ENCODE peak calls at places on chromosomes 7 and 10, in ten cellular contexts. N is CD4-positive, alpha-beta T cell; C is tibial artery; G is endothelial cell; E is BJ; D is nephron progenitor cell; R is mucosa of descending colon; Q is GM23338; M is kidney; J is AG10803. H is an unnamed sample.

GRCh38 chr10:120477723-120478270 is 20.8 kb downstream of the PLPP4 start:
- DNase-seq in E (no peak), N (no peak), J (peak), R (no peak), M (no peak), G (no peak), Q (no peak), D (no peak), C (no peak), H (no peak)

GRCh38 chr7:157671358-157672255 is 334.8 kb downstream of the DNAJB6 start:
- DNase-seq in D (no peak), C (no peak), M (no peak), N (no peak), J (no peak), R (no peak), Q (no peak), E (no peak), G (no peak), H (no peak)

GRCh38 chr7:94397721-94398120 is 3.0 kb downstream of the COL1A2 start:
- DNase-seq in G (no peak), N (no peak), M (no peak), C (no peak), D (no peak), E (no peak), J (peak), Q (no peak), R (no peak), H (no peak)

GRCh38 chr10:73253226-73253557 is 748 bp upstream of the MRPS16 start:
- DNase-seq in R (peak), Q (peak), G (no peak), D (no peak), C (no peak), J (no peak), N (no peak), M (no peak), E (no peak), H (peak)

GRCh38 chr10:22244001-22244400 is 26.2 kb upstream of the EBLN1 start:
- DNase-seq in Q (peak), N (no peak), M (no peak), J (no peak), G (no peak), E (no peak), D (no peak), R (peak), C (no peak), H (no peak)

GRCh38 chr7:36301914-36302771 is 87.5 kb upstream of the ANLN start:
- DNase-seq in J (no peak), C (no peak), N (no peak), Q (no peak), M (peak), D (no peak), E (no peak), G (no peak), R (no peak), H (no peak)

GRCh38 chr10:128047337-128047736 is 78.9 kb downstream of the MKI67 start:
- DNase-seq in D (peak), J (no peak), M (peak), G (peak), N (peak), R (peak), Q (peak), E (no peak), C (peak), H (peak)

GRCh38 chr10:110165867-110166266 is 41.5 kb upstream of the MXI1 start:
- DNase-seq in N (no peak), Q (no peak), C (no peak), J (no peak), R (no peak), E (no peak), G (no peak), M (no peak), D (no peak), H (no peak)

GRCh38 chr7:55438765-55439525 is 73.8 kb downstream of the LANCL2 start:
- DNase-seq in J (no peak), E (no peak), N (no peak), D (no peak), M (peak), C (no peak), G (no peak), Q (no peak), R (peak), H (peak)

GRCh38 chr10:116765549-116766162 is 23.3 kb upstream of the HSPA12A start:
- DNase-seq in J (no peak), R (peak), Q (peak), C (no peak), E (no peak), G (no peak), N (no peak), D (no peak), M (no peak), H (peak)

GRCh38 chr7:112182749-112183148 is 23.4 kb downstream of the DOCK4 start:
- DNase-seq in E (no peak), G (no peak), J (no peak), M (peak), Q (no peak), D (no peak), C (no peak), R (no peak), N (no peak), H (no peak)

GRCh38 chr7:11830004-11830403 is 2.0 kb downstream of the THSD7A start:
- DNase-seq in M (no peak), G (no peak), N (no peak), E (no peak), D (no peak), C (no peak), R (no peak), J (no peak), Q (no peak), H (no peak)

GRCh38 chr7:128812514-128813168 is 17.6 kb upstream of the FLNC start:
- DNase-seq in Q (no peak), C (peak), E (no peak), J (no peak), N (no peak), R (peak), G (no peak), D (no peak), M (no peak), H (no peak)

GRCh38 chr10:8365935-8366911 is 311.7 kb downstream of the GATA3 start:
- DNase-seq in G (no peak), R (peak), Q (no peak), J (no peak), D (no peak), M (no peak), C (no peak), E (no peak), N (no peak), H (peak)

GRCh38 chr10:63896992-63897391 is 375.8 kb downstream of the REEP3 start:
- DNase-seq in Q (no peak), D (no peak), G (no peak), R (no peak), E (no peak), C (no peak), N (no peak), M (no peak), J (no peak), H (no peak)

GRCh38 chr10:63901916-63902315 is 380.7 kb downstream of the REEP3 start:
- DNase-seq in R (no peak), G (no peak), E (no peak), J (peak), N (no peak), C (no peak), Q (no peak), M (no peak), D (no peak), H (no peak)

DNA sequence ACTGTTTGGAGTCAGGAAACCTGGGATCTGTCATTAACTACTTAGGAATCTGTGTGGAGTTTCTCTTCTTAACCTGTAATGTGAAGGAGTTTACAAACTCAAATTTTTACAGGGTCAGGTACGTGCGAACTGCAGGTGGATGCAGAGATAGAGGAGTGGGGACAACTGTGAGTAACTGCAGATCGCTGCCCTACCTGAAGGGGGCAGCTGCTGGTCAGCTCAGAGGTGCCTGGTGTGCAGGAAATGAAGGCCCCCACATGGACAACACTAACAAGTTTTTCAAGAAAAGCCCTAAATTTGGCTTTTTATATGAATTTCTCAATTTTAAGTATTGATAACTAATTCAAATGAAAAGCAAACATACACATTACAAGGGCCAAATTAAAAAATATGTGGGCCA is 380.0 kb downstream of the REEP3 start:
- DNase-seq in D (no peak), M (no peak), Q (peak), G (no peak), C (no peak), J (no peak), N (no peak), R (no peak), E (no peak), H (no peak)
- TF ChIP-seq CTCF in D (peak), M (no peak), Q (peak), G (peak), C (no peak), J (peak), N (no peak), R (no peak), E (peak), H (peak)

DNA sequence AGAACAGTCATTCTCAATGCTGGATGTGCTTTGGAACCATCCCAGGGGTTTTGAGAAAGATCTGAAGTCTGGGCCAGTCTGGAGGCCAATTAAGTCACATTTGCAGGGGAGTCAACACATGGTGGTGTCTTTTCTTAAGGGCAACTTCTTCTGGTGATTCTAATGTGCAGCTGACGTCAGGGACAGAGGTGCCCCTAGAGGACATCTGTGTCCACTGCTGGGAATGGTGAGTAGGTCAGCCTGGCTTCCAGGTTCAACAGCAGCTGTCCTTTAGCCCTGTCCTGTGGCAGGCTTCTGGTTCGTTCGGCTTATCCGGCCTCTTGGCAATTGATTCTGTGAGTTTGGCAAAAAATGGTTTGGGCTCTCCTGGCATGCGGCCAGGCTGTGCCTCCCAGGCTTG is 269.7 kb upstream of the HABP2 start:
- DNase-seq in D (no peak), E (no peak), J (no peak), M (no peak), R (no peak), Q (peak), N (no peak), G (no peak), C (no peak), H (no peak)
- TF ChIP-seq CTCF in D (no peak), E (no peak), J (no peak), M (no peak), R (no peak), Q (peak), N (no peak), G (peak), C (no peak), H (no peak)

GRCh38 chr7:1554332-1555045 is 1.5 kb downstream of the TMEM184A start:
- DNase-seq in Q (no peak), C (no peak), N (no peak), M (peak), E (no peak), G (no peak), R (no peak), J (no peak), D (no peak), H (no peak)

GRCh38 chr7:1557006-1557405 is 1.0 kb upstream of the TMEM184A start:
- DNase-seq in N (no peak), D (no peak), R (no peak), G (no peak), C (no peak), M (peak), E (no peak), Q (no peak), J (no peak), H (no peak)

GRCh38 chr7:1557771-1558170 is 1.8 kb upstream of the TMEM184A start:
- DNase-seq in N (no peak), G (no peak), J (no peak), D (no peak), M (peak), C (no peak), R (no peak), E (no peak), Q (no peak), H (no peak)

GRCh38 chr7:1555046-1555812 is 776 bp downstream of the TMEM184A start:
- DNase-seq in D (peak), R (peak), C (no peak), M (peak), E (peak), G (no peak), Q (peak), N (no peak), J (peak), H (no peak)

DNA sequence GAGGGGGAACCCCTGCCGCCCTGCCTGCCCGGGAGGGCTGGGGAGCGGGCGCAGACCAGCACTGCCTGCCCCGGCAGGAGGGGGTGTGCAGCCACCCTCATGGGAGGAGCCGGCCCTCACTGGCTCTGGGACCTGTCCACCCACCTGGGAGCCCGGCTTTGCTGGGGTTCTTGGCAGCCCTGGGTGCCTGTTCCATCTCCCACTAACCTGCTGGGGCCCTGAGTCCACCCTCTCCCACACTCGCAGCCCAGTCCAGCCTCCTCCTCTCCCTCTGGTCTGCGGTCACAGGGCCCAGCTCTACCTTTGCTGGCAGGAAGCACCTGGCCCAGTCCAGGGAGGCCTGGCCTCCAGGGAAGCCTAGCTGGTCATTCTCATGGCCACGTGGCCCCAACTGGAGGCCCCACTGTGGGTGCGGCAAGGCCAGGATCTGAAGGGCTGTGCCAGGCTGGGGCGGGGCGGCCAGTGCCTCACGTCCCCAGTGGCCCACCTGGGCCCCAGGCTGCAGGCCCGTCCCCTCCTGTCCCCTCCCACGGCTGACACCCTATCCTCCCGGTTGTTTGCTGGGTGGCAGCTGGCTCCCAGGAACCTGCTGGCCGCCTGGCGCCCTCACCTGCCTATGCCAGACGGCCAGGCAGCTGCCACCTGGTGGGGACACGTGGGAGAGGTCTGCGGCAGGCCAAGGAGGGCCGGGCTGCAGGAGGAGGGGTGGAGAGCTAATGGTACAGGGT is at the start of gene TMEM184A:
- DNase-seq in J (no peak), R (peak), C (no peak), M (peak), Q (peak), E (no peak), D (no peak), G (no peak), N (peak), H (peak)
- TF ChIP-seq CTCF in J (no peak), R (peak), C (no peak), M (peak), Q (peak), E (peak), D (peak), G (peak), N (peak), H (peak)

GRCh38 chr7:96709381-96710228 is at the start of gene SEM1:
- DNase-seq in J (peak), C (peak), Q (peak), E (peak), D (peak), N (peak), R (peak), M (peak), G (peak), H (peak)
- TF ChIP-seq CTCF in J (no peak), C (no peak), Q (no peak), E (no peak), D (no peak), N (no peak), R (no peak), M (no peak), G (no peak), H (no peak)

DNA sequence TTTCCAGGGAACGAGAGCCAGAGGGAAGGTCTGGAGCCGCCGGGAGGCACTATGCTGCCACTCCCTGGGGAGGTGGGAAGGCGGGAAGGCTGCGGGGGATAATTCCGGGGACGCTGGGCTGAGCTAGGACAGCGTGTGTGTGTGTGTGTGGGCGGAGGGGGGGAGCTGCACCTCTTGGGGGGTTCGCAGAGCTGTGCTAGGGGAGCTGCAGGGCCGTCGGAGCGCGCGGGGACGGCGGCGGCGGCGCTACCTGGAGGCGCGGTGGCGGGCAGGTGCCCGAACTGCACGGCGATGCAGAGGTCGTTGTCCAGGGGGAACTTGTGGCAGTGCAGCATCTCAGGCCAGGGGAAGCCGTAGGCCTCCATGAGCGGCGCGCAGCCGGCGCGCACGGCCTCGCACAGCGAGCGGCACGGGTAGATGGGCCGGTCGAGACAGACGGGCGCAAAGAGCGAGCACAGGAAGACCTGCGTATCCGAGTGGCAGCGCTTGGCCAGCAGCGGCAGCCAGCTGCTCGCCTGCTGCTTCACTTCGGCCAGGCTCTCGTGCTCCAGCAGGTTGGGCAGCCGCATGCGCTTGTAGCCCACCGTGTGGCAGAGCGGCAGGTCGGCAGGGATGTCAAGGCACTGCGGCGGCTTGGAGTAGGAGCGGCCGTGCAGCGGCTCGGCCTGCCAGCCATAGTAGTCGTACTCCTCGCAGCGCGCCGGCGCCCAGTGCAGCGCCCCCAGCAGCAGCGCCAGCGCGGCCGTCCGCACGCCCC is 566 bp downstream of the SFRP5 start:
- DNase-seq in D (peak), G (peak), J (peak), N (no peak), M (no peak), R (no peak), C (no peak), E (no peak), Q (peak), H (no peak)
- TF ChIP-seq CTCF in D (no peak), G (no peak), J (no peak), N (no peak), M (no peak), R (no peak), C (no peak), E (no peak), Q (no peak), H (no peak)

GRCh38 chr10:71401056-71401455 is 4.3 kb downstream of the CDH23 start:
- DNase-seq in D (no peak), G (no peak), R (no peak), C (no peak), Q (no peak), M (no peak), N (no peak), E (no peak), J (no peak), H (no peak)

GRCh38 chr10:71404510-71405295 is 8.0 kb downstream of the CDH23 start:
- DNase-seq in E (no peak), C (no peak), M (no peak), G (no peak), D (no peak), Q (no peak), R (no peak), J (no peak), N (no peak), H (no peak)

GRCh38 chr10:71398991-71399375 is 2.3 kb downstream of the CDH23 start:
- DNase-seq in D (no peak), J (no peak), G (no peak), E (no peak), N (no peak), Q (no peak), R (no peak), C (no peak), M (no peak), H (no peak)

GRCh38 chr10:71399946-71400345 is 3.2 kb downstream of the CDH23 start:
- DNase-seq in R (no peak), G (no peak), N (no peak), Q (no peak), D (no peak), C (no peak), M (no peak), E (no peak), J (no peak), H (no peak)

DNA sequence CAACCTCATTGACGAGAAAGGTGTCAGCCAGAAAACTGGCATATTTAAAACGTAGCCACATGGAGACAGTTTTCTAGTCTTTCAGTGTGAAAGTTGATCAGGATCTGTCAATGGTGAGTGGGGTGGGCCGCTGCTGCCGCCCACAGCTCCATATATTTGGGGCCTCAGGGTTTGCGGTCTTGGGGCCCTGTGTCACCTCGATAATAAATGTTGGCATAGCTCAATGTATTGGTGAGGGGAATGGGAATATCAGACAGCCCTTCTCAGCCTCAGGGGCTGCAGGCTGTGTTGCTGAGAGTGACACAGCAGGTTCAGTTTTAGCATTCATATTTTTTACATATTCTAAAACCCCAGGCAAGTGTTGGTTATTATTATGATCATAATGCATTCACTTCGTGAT is 5.2 kb downstream of the CDH23 start:
- DNase-seq in M (no peak), Q (no peak), E (no peak), R (no peak), C (no peak), D (no peak), J (no peak), G (no peak), N (no peak), H (no peak)
- TF ChIP-seq CTCF in M (no peak), Q (no peak), E (no peak), R (no peak), C (no peak), D (no peak), J (no peak), G (no peak), N (no peak), H (no peak)

DNA sequence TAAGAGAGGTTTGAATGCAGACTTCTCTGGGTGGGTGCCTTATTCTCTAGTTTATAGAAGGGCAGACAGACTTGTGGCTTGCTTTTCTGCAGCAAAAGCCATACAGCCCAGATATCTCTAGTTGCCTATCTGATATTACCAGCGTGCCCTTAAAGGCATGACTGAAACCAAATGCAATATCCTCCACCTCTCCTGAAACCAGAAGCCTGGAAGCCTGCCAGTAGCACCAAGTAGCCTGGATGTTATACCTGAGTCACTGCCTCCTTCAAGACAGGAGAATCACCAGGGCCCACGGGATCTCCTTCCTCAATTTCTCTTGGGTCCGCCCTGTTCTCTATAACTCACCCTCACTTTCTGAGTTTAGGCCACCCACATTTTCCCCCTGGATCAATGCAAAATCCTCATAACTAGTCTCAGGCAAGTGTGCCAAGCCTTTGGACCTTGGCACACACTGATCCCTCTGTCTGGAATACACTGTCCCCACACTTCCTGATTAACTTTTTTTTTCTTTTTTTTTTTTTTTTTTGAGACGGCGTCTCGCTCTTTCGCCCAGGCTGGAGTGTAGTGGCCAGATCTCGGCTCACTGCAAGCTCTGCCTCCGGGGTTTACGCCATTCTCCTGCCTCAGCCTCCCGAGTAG is 638.4 kb downstream of the GALNT17 start:
- DNase-seq in J (no peak), C (no peak), M (no peak), N (no peak), G (no peak), D (no peak), R (no peak), E (no peak), Q (no peak), H (no peak)
- TF ChIP-seq CTCF in J (no peak), C (no peak), M (no peak), N (no peak), G (no peak), D (no peak), R (no peak), E (no peak), Q (no peak), H (no peak)

H was measured in GM13976.